ENCODE peak calls at places on chromosomes 4 and X, in ten cellular contexts. R, N, Q, E, P, H, K, C, Z and B are unnamed samples.

GRCh38 chr4:40621592-40622512 is 7.8 kb downstream of the RBM47 start:
- DNase-seq in R (no peak), N (peak; percentile 65), Q (peak; percentile 90), E (no peak), P (peak; percentile 100), H (peak; percentile 79), K (peak; percentile 81), C (peak; percentile 85), Z (peak; percentile 82), B (peak; percentile 94)

GRCh38 chrX:15749642-15750610 is 11.9 kb downstream of the CA5B start:
- DNase-seq in R (no peak), N (peak; percentile 61), Q (no peak), E (no peak), P (no peak), H (no peak), K (no peak), C (no peak), Z (peak; percentile 31), B (no peak)

GRCh38 chrX:48978226-48978625 is 6.6 kb upstream of the KCND1 start:
- DNase-seq in R (no peak), N (no peak), Q (no peak), E (no peak), P (no peak), H (no peak), K (no peak), C (no peak), Z (no peak), B (no peak)

GRCh38 chrX:145292208-145292607 is 44.9 kb downstream of the SPANXN1 start:
- DNase-seq in R (no peak), N (no peak), Q (no peak), E (no peak), P (no peak), H (no peak), K (no peak), C (no peak), Z (no peak), B (no peak)

GRCh38 chrX:70219938-70220764 is 14.3 kb upstream of the AWAT1 start:
- DNase-seq in R (no peak), N (no peak), Q (no peak), E (no peak), P (peak; percentile 20), H (peak; percentile 73), K (no peak), C (no peak), Z (no peak), B (no peak)

GRCh38 chrX:109535578-109535977 is 1.1 kb upstream of the NXT2 start:
- DNase-seq in R (no peak), N (no peak), Q (no peak), E (no peak), P (no peak), H (no peak), K (no peak), C (no peak), Z (no peak), B (no peak)

GRCh38 chrX:86805241-86805640 is 657.0 kb downstream of the DACH2 start:
- DNase-seq in R (no peak), N (no peak), Q (no peak), E (no peak), P (no peak), H (no peak), K (no peak), C (no peak), Z (no peak), B (no peak)

GRCh38 chr4:174592985-174593335 is 70.7 kb upstream of the HPGD start:
- DNase-seq in R (no peak), N (no peak), Q (no peak), E (no peak), P (peak; percentile 44), H (peak; percentile 7), K (peak; percentile 33), C (no peak), Z (no peak), B (no peak)

GRCh38 chr4:77201343-77201742 is 44.3 kb downstream of the CCNG2 start:
- DNase-seq in R (no peak), N (no peak), Q (no peak), E (no peak), P (peak; percentile 21), H (no peak), K (no peak), C (no peak), Z (no peak), B (no peak)

GRCh38 chr4:8817813-8818062 is 53.9 kb downstream of the HMX1 start:
- DNase-seq in R (no peak), N (no peak), Q (no peak), E (no peak), P (no peak), H (no peak), K (no peak), C (peak; percentile 38), Z (peak; percentile 25), B (no peak)

GRCh38 chr4:94615431-94615830 is 142.3 kb upstream of the BMPR1B start:
- DNase-seq in R (no peak), N (no peak), Q (no peak), E (no peak), P (no peak), H (no peak), K (no peak), C (no peak), Z (no peak), B (no peak)

GRCh38 chrX:130053236-130053635 is 57.1 kb downstream of the ELF4 start:
- DNase-seq in R (no peak), N (no peak), Q (no peak), E (no peak), P (no peak), H (no peak), K (no peak), C (no peak), Z (no peak), B (no peak)
- TF ChIP-seq CTCF in R (no peak), N (no peak), Q (no peak), E (no peak), P (no peak), H (no peak), K (no peak), C (no peak), Z (no peak), B (no peak)

DNA sequence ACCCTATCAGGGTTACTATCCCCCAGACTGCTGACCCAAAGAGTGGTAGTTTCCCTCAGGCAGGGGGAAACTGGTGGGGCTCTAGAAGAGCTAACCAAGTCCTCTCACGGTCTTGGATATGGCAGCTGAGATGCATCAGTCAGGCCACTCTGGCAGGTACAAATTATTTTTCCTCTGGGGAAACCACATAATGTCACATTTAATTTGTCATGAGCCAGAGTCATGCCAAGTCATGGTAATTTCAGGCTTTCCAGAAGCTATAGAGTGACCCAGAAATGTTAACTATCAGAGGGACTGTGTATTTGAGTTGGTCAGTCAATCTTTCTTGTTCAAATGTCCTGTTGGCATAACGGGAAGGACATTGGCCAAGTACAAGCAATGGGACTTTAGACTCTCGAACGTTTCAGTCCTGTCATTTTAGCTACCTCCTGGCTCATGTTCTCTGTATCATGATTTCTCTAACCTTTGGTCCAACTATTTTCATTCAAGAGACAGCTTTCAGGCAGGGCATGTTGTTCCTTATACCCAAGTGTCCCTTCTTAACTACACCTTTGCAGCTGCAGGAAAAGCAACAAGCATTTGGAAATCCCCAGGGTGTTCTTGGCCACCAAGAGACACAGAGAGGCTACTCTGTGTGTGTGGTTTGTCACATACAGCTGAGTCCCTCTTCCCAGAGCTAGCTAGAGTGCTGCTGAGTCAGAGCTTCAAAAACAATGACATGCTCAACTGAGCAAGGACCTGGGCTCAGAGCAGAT is 142.5 kb downstream of the EGF start:
- DNase-seq in R (no peak), N (no peak), Q (no peak), E (peak; percentile 2), P (no peak), H (no peak), K (peak; percentile 26), C (peak; percentile 67), Z (no peak), B (no peak)
- H3K27ac ChIP-seq in R (peak overlapping the region; percentile 54), N (no peak overlapping the region), Q (no peak overlapping the region), E (peak overlapping the region; percentile 21), P (no peak overlapping the region), H (peak overlapping the region; percentile 12), K (no peak overlapping the region), C (peak overlapping the region; percentile 61), Z (no peak overlapping the region), B (peak overlapping the region; percentile 54)

GRCh38 chr4:186137193-186137792 is 32.8 kb downstream of the FAM149A start:
- DNase-seq in R (no peak), N (peak; percentile 33), Q (no peak), E (no peak), P (peak; percentile 4), H (peak; percentile 30), K (peak; percentile 38), C (no peak), Z (no peak), B (no peak)
- TF ChIP-seq CTCF in R (peak; percentile 66), N (peak; percentile 84), Q (peak; percentile 38), E (peak; percentile 71), P (peak; percentile 80), H (peak; percentile 71), K (peak; percentile 72), C (peak; percentile 83), Z (peak; percentile 76), B (peak; percentile 56)

GRCh38 chrX:107827137-107827831 is 1.6 kb downstream of the MID2 start:
- DNase-seq in R (no peak), N (no peak), Q (no peak), E (no peak), P (no peak), H (peak; percentile 7), K (no peak), C (no peak), Z (no peak), B (no peak)
- H3K27ac ChIP-seq in R (peak overlapping the region; percentile 83), N (no peak overlapping the region), Q (peak overlapping the region; percentile 55), E (no peak overlapping the region), P (no peak overlapping the region), H (peak overlapping the region; percentile 90), K (no peak overlapping the region), C (peak overlapping the region; percentile 85), Z (peak overlapping the region; percentile 83), B (no peak overlapping the region)

DNA sequence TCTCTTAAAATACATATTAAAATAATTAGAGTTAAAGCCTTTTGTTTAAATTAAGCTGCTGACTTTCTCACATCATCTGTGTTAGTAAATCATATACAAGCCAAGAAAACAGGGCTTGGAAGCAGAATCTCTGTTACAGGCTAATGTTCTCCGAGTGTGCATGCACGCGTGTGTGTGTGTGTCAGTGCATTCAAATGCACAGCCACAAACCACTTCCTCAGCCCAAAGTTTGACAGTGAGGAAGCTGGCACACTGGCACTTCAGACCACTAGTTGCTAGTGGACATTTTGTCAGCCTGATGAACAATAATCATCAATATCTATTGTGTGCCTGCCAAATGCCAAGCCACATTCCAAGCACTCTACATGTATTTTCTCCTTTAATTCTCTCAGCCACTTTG is 5.6 kb downstream of the MAOB start:
- DNase-seq in R (no peak), N (no peak), Q (no peak), E (no peak), P (no peak), H (no peak), K (no peak), C (no peak), Z (no peak), B (no peak)
- TF ChIP-seq CTCF in R (no peak), N (no peak), Q (no peak), E (no peak), P (no peak), H (no peak), K (no peak), C (no peak), Z (no peak), B (no peak)

GRCh38 chr4:123832173-123833026 is 435.8 kb downstream of the SPRY1 start:
- DNase-seq in R (no peak), N (no peak), Q (peak; percentile 36), E (no peak), P (peak; percentile 100), H (peak; percentile 65), K (peak; percentile 84), C (no peak), Z (no peak), B (peak; percentile 97)
- H3K27ac ChIP-seq in R (no peak overlapping the region), N (no peak overlapping the region), Q (peak overlapping the region; percentile 61), E (no peak overlapping the region), P (peak overlapping the region; percentile 99), H (peak overlapping the region; percentile 90), K (peak overlapping the region; percentile 61), C (no peak overlapping the region), Z (peak overlapping the region; percentile 58), B (peak overlapping the region; percentile 97)